ENCODE peak calls at places on chromosomes 16 and 17, in four cellular contexts. M is sciatic nerve, O is dorsolateral prefrontal cortex, V is HTR-8/SVneo. U is an unnamed sample.

GRCh38 chr17:59530561-59530960 is 34.8 kb upstream of the DHX40 start:
- DNase-seq in M (no peak), O (no peak), V (no peak), U (no peak)

GRCh38 chr17:27244019-27244418 is 49.9 kb upstream of the WSB1 start:
- DNase-seq in M (no peak), O (no peak), V (no peak), U (no peak)

GRCh38 chr17:48148029-48148759 is 40.6 kb downstream of the SNX11 start:
- DNase-seq in M (no peak), O (no peak), V (no peak), U (no peak)

GRCh38 chr17:37339321-37339720 is 36.5 kb upstream of the C17orf78 start:
- DNase-seq in M (no peak), O (no peak), V (no peak), U (no peak)

GRCh38 chr17:11294826-11295225 is 53.8 kb downstream of the SHISA6 start:
- DNase-seq in M (no peak), O (no peak), V (no peak), U (no peak)

GRCh38 chr17:28327709-28328108 is 7.6 kb downstream of the IFT20 start:
- DNase-seq in M (no peak), O (no peak), V (peak; percentile 35), U (no peak)

GRCh38 chr16:85266857-85267256 is 154.6 kb upstream of the CIBAR2 start:
- DNase-seq in M (no peak), O (no peak), V (no peak), U (no peak)

GRCh38 chr16:27179500-27180072 is 23.7 kb upstream of the KDM8 start:
- DNase-seq in M (peak; percentile 90), O (peak; percentile 53), V (peak; percentile 53), U (peak; percentile 31)

GRCh38 chr16:89197033-89197632 is 3.2 kb downstream of the SLC22A31 start:
- DNase-seq in M (peak; percentile 53), O (no peak), V (no peak), U (no peak)

GRCh38 chr17:70658324-70658723 is 489.0 kb downstream of the KCNJ2 start:
- DNase-seq in M (no peak), O (no peak), V (no peak), U (no peak)

GRCh38 chr17:882827-883585 is 96.6 kb downstream of the NXN start:
- DNase-seq in M (peak; percentile 75), O (no peak), V (peak; percentile 61), U (no peak)

GRCh38 chr16:10039220-10040096 is 142.8 kb downstream of the GRIN2A start:
- DNase-seq in M (no peak), O (peak; percentile 79), V (peak; percentile 36), U (no peak)

GRCh38 chr16:1839554-1839953 is 12.5 kb downstream of the FAHD1 start:
- DNase-seq in M (no peak), O (no peak), V (no peak), U (peak; percentile 28)

GRCh38 chr17:40672654-40673053 is 7.7 kb upstream of the KRT222 start:
- DNase-seq in M (no peak), O (no peak), V (no peak), U (no peak)

GRCh38 chr17:38663125-38663751 is 11.5 kb downstream of the EPOP start:
- DNase-seq in M (no peak), O (peak; percentile 82), V (peak; percentile 87), U (no peak)

GRCh38 chr17:68591583-68591982 is 9.6 kb downstream of the FAM20A start:
- DNase-seq in M (no peak), O (no peak), V (no peak), U (no peak)

GRCh38 chr16:3087243-3087791 is 11.8 kb downstream of the ZSCAN10 start:
- DNase-seq in M (no peak), O (no peak), V (no peak), U (no peak)

GRCh38 chr17:64278614-64279013 is 15.6 kb upstream of the TEX2 start:
- DNase-seq in M (no peak), O (no peak), V (no peak), U (no peak)

GRCh38 chr16:1311738-1312458 is 2.5 kb downstream of the UBE2I start:
- DNase-seq in M (no peak), O (no peak), V (no peak), U (no peak)

GRCh38 chr17:6862822-6863221 is 31.3 kb upstream of the TEKT1 start:
- DNase-seq in M (no peak), O (peak; percentile 71), V (no peak), U (no peak)

GRCh38 chr17:65433592-65433991 is 127.9 kb downstream of the AXIN2 start:
- DNase-seq in M (no peak), O (no peak), V (no peak), U (no peak)

GRCh38 chr17:42751628-42752027 is 6.8 kb upstream of the EZH1 start:
- DNase-seq in M (no peak), O (no peak), V (no peak), U (no peak)

GRCh38 chr17:45282683-45283644 is 21.1 kb upstream of the SPATA32 start:
- DNase-seq in M (no peak), O (peak; percentile 76), V (no peak), U (no peak)

GRCh38 chr16:64225036-64225435 is 896.8 kb downstream of the CDH11 start:
- DNase-seq in M (no peak), O (no peak), V (no peak), U (no peak)

GRCh38 chr17:49556183-49556943 is 19.3 kb upstream of the NXPH3 start:
- DNase-seq in M (peak; percentile 90), O (peak; percentile 78), V (peak; percentile 94), U (peak; percentile 72)

GRCh38 chr17:37701424-37702020 is 43.3 kb downstream of the HNF1B start:
- DNase-seq in M (no peak), O (no peak), V (peak; percentile 42), U (no peak)

GRCh38 chr16:85112364-85112763 is at the start of gene CIBAR2:
- DNase-seq in M (no peak), O (no peak), V (no peak), U (no peak)

GRCh38 chr16:85523602-85524364 is 89.3 kb upstream of the GSE1 start:
- DNase-seq in M (no peak), O (no peak), V (peak; percentile 51), U (no peak)

GRCh38 chr16:4315185-4316102 is at the start of gene GLIS2:
- DNase-seq in M (peak; percentile 83), O (no peak), V (peak; percentile 82), U (peak; percentile 72)

GRCh38 chr16:31493506-31494125 is 10.7 kb downstream of the SLC5A2 start:
- DNase-seq in M (no peak), O (no peak), V (no peak), U (no peak)